ENCODE peak calls at places on chromosomes 2 and 18, in six cellular contexts. One of them, this sample, is unnamed.

GRCh38 chr18:8943900-8944870 is 158.3 kb upstream of the NDUFV2 start:
- DNase-seq in CD8-positive, alpha-beta memory T cell: no peak
- DNase-seq in tibial nerve: no peak
- DNase-seq in neuronal stem cell: no peak
- DNase-seq in breast epithelium: no peak
- DNase-seq in K562: peak; percentile 55
- DNase-seq in this sample: no peak

GRCh38 chr2:207315131-207315530 is 149.4 kb upstream of the KLF7 start:
- DNase-seq in breast epithelium: no peak
- DNase-seq in neuronal stem cell: no peak
- DNase-seq in K562: no peak
- DNase-seq in CD8-positive, alpha-beta memory T cell: no peak
- DNase-seq in tibial nerve: no peak
- DNase-seq in this sample: no peak

GRCh38 chr2:218755198-218755566 is 26.8 kb upstream of the CYP27A1 start:
- DNase-seq in CD8-positive, alpha-beta memory T cell: no peak
- DNase-seq in neuronal stem cell: no peak
- DNase-seq in tibial nerve: no peak
- DNase-seq in K562: no peak
- DNase-seq in breast epithelium: no peak
- DNase-seq in this sample: no peak

GRCh38 chr2:62627667-62628066 is 77.8 kb upstream of the EHBP1 start:
- DNase-seq in K562: no peak
- DNase-seq in tibial nerve: no peak
- DNase-seq in neuronal stem cell: no peak
- DNase-seq in CD8-positive, alpha-beta memory T cell: no peak
- DNase-seq in breast epithelium: no peak
- DNase-seq in this sample: no peak

GRCh38 chr18:9782073-9782857 is 74.2 kb downstream of the RAB31 start:
- DNase-seq in neuronal stem cell: no peak
- DNase-seq in breast epithelium: no peak
- DNase-seq in tibial nerve: no peak
- DNase-seq in K562: no peak
- DNase-seq in CD8-positive, alpha-beta memory T cell: no peak
- DNase-seq in this sample: no peak

GRCh38 chr2:147913701-147914480 is 69.1 kb downstream of the ACVR2A start:
- DNase-seq in neuronal stem cell: no peak
- DNase-seq in CD8-positive, alpha-beta memory T cell: no peak
- DNase-seq in tibial nerve: no peak
- DNase-seq in breast epithelium: no peak
- DNase-seq in K562: no peak
- DNase-seq in this sample: no peak

GRCh38 chr2:232348936-232349335 is 29.6 kb upstream of the ALPP start:
- DNase-seq in CD8-positive, alpha-beta memory T cell: peak; percentile 39
- DNase-seq in tibial nerve: no peak
- DNase-seq in neuronal stem cell: no peak
- DNase-seq in breast epithelium: no peak
- DNase-seq in K562: no peak
- DNase-seq in this sample: no peak

GRCh38 chr2:119826370-119826961 is 66.7 kb downstream of the PTPN4 start:
- DNase-seq in K562: peak; percentile 42
- DNase-seq in tibial nerve: no peak
- DNase-seq in breast epithelium: no peak
- DNase-seq in CD8-positive, alpha-beta memory T cell: peak; percentile 56
- DNase-seq in neuronal stem cell: peak; percentile 2
- DNase-seq in this sample: no peak

GRCh38 chr18:60096428-60096827 is 196.6 kb downstream of the PMAIP1 start:
- DNase-seq in neuronal stem cell: no peak
- DNase-seq in tibial nerve: no peak
- DNase-seq in CD8-positive, alpha-beta memory T cell: no peak
- DNase-seq in breast epithelium: no peak
- DNase-seq in K562: no peak
- DNase-seq in this sample: no peak

DNA sequence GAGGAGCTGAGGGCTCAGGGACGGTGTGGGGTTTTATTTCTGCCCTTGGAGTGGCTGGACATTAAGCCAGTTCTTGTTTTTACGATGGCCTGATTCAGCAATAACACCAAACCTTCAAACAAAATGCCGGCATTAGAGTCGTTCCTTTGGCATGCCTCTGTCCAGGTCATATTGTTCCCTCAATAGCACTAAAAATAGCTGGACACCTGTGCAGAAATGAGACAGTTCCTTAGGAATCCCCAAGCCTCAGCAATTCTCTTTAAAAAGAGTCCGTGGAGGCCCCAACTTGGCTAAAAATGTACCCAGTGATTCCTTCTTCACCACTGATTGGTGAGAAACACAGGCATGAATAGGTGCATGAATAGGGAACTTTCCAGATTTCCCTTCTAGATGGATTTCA is 182.2 kb downstream of the ALPK2 start:
- DNase-seq in breast epithelium: no peak
- DNase-seq in tibial nerve: no peak
- DNase-seq in neuronal stem cell: no peak
- DNase-seq in K562: no peak
- DNase-seq in CD8-positive, alpha-beta memory T cell: no peak
- DNase-seq in this sample: no peak
- H3K4me3 ChIP-seq in breast epithelium: no peak overlapping the region
- H3K4me3 ChIP-seq in tibial nerve: no peak overlapping the region
- H3K4me3 ChIP-seq in neuronal stem cell: no peak overlapping the region
- H3K4me3 ChIP-seq in K562: no peak overlapping the region
- H3K4me3 ChIP-seq in CD8-positive, alpha-beta memory T cell: no peak overlapping the region
- H3K4me3 ChIP-seq in this sample: no peak overlapping the region

GRCh38 chr18:77061946-77062517 is 70.6 kb downstream of the MBP start:
- DNase-seq in tibial nerve: no peak
- DNase-seq in CD8-positive, alpha-beta memory T cell: no peak
- DNase-seq in breast epithelium: no peak
- DNase-seq in K562: peak; percentile 8
- DNase-seq in neuronal stem cell: no peak
- DNase-seq in this sample: no peak

GRCh38 chr18:77062518-77063003 is 70.0 kb downstream of the MBP start:
- DNase-seq in tibial nerve: no peak
- DNase-seq in CD8-positive, alpha-beta memory T cell: peak; percentile 86
- DNase-seq in breast epithelium: no peak
- DNase-seq in K562: no peak
- DNase-seq in neuronal stem cell: no peak
- DNase-seq in this sample: no peak

GRCh38 chr18:77063256-77063655 is 69.3 kb downstream of the MBP start:
- DNase-seq in K562: no peak
- DNase-seq in breast epithelium: no peak
- DNase-seq in tibial nerve: no peak
- DNase-seq in neuronal stem cell: no peak
- DNase-seq in CD8-positive, alpha-beta memory T cell: peak; percentile 85
- DNase-seq in this sample: no peak

GRCh38 chr18:77059294-77059916 is 73.2 kb downstream of the MBP start:
- DNase-seq in K562: peak; percentile 47
- DNase-seq in tibial nerve: peak; percentile 67
- DNase-seq in breast epithelium: no peak
- DNase-seq in CD8-positive, alpha-beta memory T cell: no peak
- DNase-seq in neuronal stem cell: no peak
- DNase-seq in this sample: no peak

GRCh38 chr18:77061291-77061945 is 71.2 kb downstream of the MBP start:
- DNase-seq in neuronal stem cell: no peak
- DNase-seq in K562: no peak
- DNase-seq in CD8-positive, alpha-beta memory T cell: no peak
- DNase-seq in breast epithelium: no peak
- DNase-seq in tibial nerve: no peak
- DNase-seq in this sample: no peak
- H3K4me1 ChIP-seq in neuronal stem cell: peaks cover 5% of the 10 kb centered on the region
- H3K4me1 ChIP-seq in K562: no peaks in the 10 kb centered on the region
- H3K4me1 ChIP-seq in CD8-positive, alpha-beta memory T cell: peaks cover 89% of the 10 kb centered on the region
- H3K4me1 ChIP-seq in breast epithelium: no peaks in the 10 kb centered on the region
- H3K4me1 ChIP-seq in tibial nerve: peaks cover 36% of the 10 kb centered on the region
- H3K4me1 ChIP-seq in this sample: peaks cover 3% of the 10 kb centered on the region

GRCh38 chr2:11745613-11746375 is 638 bp upstream of the LPIN1 start:
- DNase-seq in breast epithelium: no peak
- DNase-seq in K562: no peak
- DNase-seq in CD8-positive, alpha-beta memory T cell: peak; percentile 50
- DNase-seq in tibial nerve: no peak
- DNase-seq in neuronal stem cell: no peak
- DNase-seq in this sample: no peak
- H3K27ac ChIP-seq in breast epithelium: peak overlapping the region; percentile 95
- H3K27ac ChIP-seq in K562: peak overlapping the region; percentile 86
- H3K27ac ChIP-seq in CD8-positive, alpha-beta memory T cell: peak overlapping the region; percentile 33
- H3K27ac ChIP-seq in tibial nerve: peak overlapping the region; percentile 94
- H3K27ac ChIP-seq in neuronal stem cell: peak overlapping the region; percentile 48
- H3K27ac ChIP-seq in this sample: peak overlapping the region; percentile 72

GRCh38 chr2:74462054-74462785 is 3.0 kb downstream of the MOGS start:
- DNase-seq in K562: no peak
- DNase-seq in breast epithelium: no peak
- DNase-seq in neuronal stem cell: no peak
- DNase-seq in tibial nerve: no peak
- DNase-seq in CD8-positive, alpha-beta memory T cell: no peak
- DNase-seq in this sample: no peak
- H3K4me3 ChIP-seq in K562: no peak overlapping the region
- H3K4me3 ChIP-seq in breast epithelium: no peak overlapping the region
- H3K4me3 ChIP-seq in neuronal stem cell: peak overlapping the region; percentile 49
- H3K4me3 ChIP-seq in tibial nerve: no peak overlapping the region
- H3K4me3 ChIP-seq in CD8-positive, alpha-beta memory T cell: no peak overlapping the region
- H3K4me3 ChIP-seq in this sample: no peak overlapping the region

DNA sequence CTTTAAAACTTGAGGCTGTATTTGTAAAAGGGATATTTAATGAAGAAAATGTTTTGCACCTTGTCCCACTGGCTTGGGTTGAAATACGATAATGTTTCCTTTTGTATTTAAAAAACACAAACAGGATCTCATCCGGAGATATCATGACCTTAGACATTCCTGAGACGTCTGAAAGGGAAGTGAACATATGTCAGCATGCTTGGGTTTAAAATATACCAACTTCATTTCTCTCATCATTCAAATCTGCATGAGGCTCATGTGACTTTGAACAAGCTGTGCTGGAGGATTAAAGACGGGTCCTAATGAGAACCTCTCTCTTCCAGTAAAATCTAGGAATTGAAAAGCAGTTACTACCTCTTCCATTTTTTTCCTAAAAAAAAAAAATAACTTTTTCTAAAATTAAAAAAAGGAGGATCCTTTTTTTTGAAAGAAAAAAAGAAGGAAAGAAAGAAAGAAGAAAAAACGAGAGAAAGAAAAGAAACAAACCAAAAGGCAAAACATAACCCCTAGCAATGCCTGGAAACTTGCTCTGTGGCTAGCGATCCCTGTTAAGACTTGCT is 106.8 kb upstream of the ZFP36L2 start:
- DNase-seq in tibial nerve: no peak
- DNase-seq in CD8-positive, alpha-beta memory T cell: no peak
- DNase-seq in K562: no peak
- DNase-seq in breast epithelium: no peak
- DNase-seq in neuronal stem cell: no peak
- DNase-seq in this sample: no peak
- H3K4me1 ChIP-seq in tibial nerve: peaks cover 20% of the 10 kb centered on the region
- H3K4me1 ChIP-seq in CD8-positive, alpha-beta memory T cell: no peaks in the 10 kb centered on the region
- H3K4me1 ChIP-seq in K562: peaks cover 6% of the 10 kb centered on the region
- H3K4me1 ChIP-seq in breast epithelium: peaks cover 5% of the 10 kb centered on the region
- H3K4me1 ChIP-seq in neuronal stem cell: peaks cover 7% of the 10 kb centered on the region
- H3K4me1 ChIP-seq in this sample: peaks cover 12% of the 10 kb centered on the region

GRCh38 chr2:9820020-9820973 is 23.0 kb upstream of the TAF1B start:
- DNase-seq in neuronal stem cell: no peak
- DNase-seq in K562: no peak
- DNase-seq in tibial nerve: no peak
- DNase-seq in CD8-positive, alpha-beta memory T cell: no peak
- DNase-seq in breast epithelium: no peak
- DNase-seq in this sample: no peak
- H3K27ac ChIP-seq in neuronal stem cell: no peak overlapping the region
- H3K27ac ChIP-seq in K562: no peak overlapping the region
- H3K27ac ChIP-seq in tibial nerve: no peak overlapping the region
- H3K27ac ChIP-seq in CD8-positive, alpha-beta memory T cell: no peak overlapping the region
- H3K27ac ChIP-seq in breast epithelium: peak overlapping the region; percentile 61
- H3K27ac ChIP-seq in this sample: no peak overlapping the region

GRCh38 chr2:72718906-72719305 is 106.9 kb downstream of the EXOC6B start:
- DNase-seq in breast epithelium: no peak
- DNase-seq in neuronal stem cell: no peak
- DNase-seq in tibial nerve: no peak
- DNase-seq in K562: no peak
- DNase-seq in CD8-positive, alpha-beta memory T cell: no peak
- DNase-seq in this sample: no peak
- H3K4me3 ChIP-seq in breast epithelium: no peak overlapping the region
- H3K4me3 ChIP-seq in neuronal stem cell: no peak overlapping the region
- H3K4me3 ChIP-seq in tibial nerve: no peak overlapping the region
- H3K4me3 ChIP-seq in K562: no peak overlapping the region
- H3K4me3 ChIP-seq in CD8-positive, alpha-beta memory T cell: no peak overlapping the region
- H3K4me3 ChIP-seq in this sample: no peak overlapping the region

This sample was measured in ascending aorta.